ENCODE peak calls at places on chromosomes 3 and 15, in six cellular contexts. One of them, this sample, is unnamed.

GRCh38 chr3:153958635-153959320 is 162.4 kb upstream of the ARHGEF26 start:
- DNase-seq in SK-N-SH: peak; percentile 3
- DNase-seq in A549: no peak
- DNase-seq in HepG2: no peak
- DNase-seq in GM12878: no peak
- DNase-seq in WTC11: no peak
- DNase-seq in this sample: no peak

GRCh38 chr3:185549651-185550111 is 2.7 kb downstream of the LIPH start:
- DNase-seq in SK-N-SH: no peak
- DNase-seq in A549: no peak
- DNase-seq in HepG2: peak; percentile 25
- DNase-seq in GM12878: no peak
- DNase-seq in WTC11: no peak
- DNase-seq in this sample: peak; percentile 48

GRCh38 chr3:125143982-125144652 is 68.4 kb downstream of the SLC12A8 start:
- DNase-seq in SK-N-SH: peak; percentile 59
- DNase-seq in A549: no peak
- DNase-seq in HepG2: no peak
- DNase-seq in GM12878: no peak
- DNase-seq in WTC11: no peak
- DNase-seq in this sample: no peak

GRCh38 chr3:143135150-143135549 is 15.6 kb downstream of the CHST2 start:
- DNase-seq in SK-N-SH: peak; percentile 17
- DNase-seq in A549: peak; percentile 19
- DNase-seq in HepG2: no peak
- DNase-seq in GM12878: no peak
- DNase-seq in WTC11: no peak
- DNase-seq in this sample: peak; percentile 95

GRCh38 chr3:107068980-107069379 is 308.3 kb upstream of the CCDC54 start:
- DNase-seq in SK-N-SH: no peak
- DNase-seq in A549: no peak
- DNase-seq in HepG2: no peak
- DNase-seq in GM12878: no peak
- DNase-seq in WTC11: no peak
- DNase-seq in this sample: peak; percentile 83

GRCh38 chr15:79640206-79640605 is 208.1 kb downstream of the MINAR1 start:
- DNase-seq in SK-N-SH: no peak
- DNase-seq in A549: peak; percentile 66
- DNase-seq in HepG2: peak; percentile 7
- DNase-seq in GM12878: no peak
- DNase-seq in WTC11: no peak
- DNase-seq in this sample: peak; percentile 84

GRCh38 chr15:66842710-66843441 is 140.8 kb downstream of the SMAD6 start:
- DNase-seq in SK-N-SH: peak; percentile 83
- DNase-seq in A549: peak; percentile 81
- DNase-seq in HepG2: peak; percentile 37
- DNase-seq in GM12878: no peak
- DNase-seq in WTC11: peak; percentile 24
- DNase-seq in this sample: peak; percentile 59

GRCh38 chr3:172447611-172448579 is at the start of gene GHSR:
- DNase-seq in SK-N-SH: peak; percentile 62
- DNase-seq in A549: no peak
- DNase-seq in HepG2: no peak
- DNase-seq in GM12878: no peak
- DNase-seq in WTC11: peak; percentile 38
- DNase-seq in this sample: no peak

GRCh38 chr15:65921780-65922179 is 52.5 kb downstream of the RAB11A start:
- DNase-seq in SK-N-SH: no peak
- DNase-seq in A549: no peak
- DNase-seq in HepG2: no peak
- DNase-seq in GM12878: no peak
- DNase-seq in WTC11: no peak
- DNase-seq in this sample: no peak

GRCh38 chr3:133962879-133963278 is 66.8 kb downstream of the SLCO2A1 start:
- DNase-seq in SK-N-SH: no peak
- DNase-seq in A549: no peak
- DNase-seq in HepG2: no peak
- DNase-seq in GM12878: no peak
- DNase-seq in WTC11: no peak
- DNase-seq in this sample: peak; percentile 79

GRCh38 chr3:107142786-107143185 is 234.5 kb upstream of the CCDC54 start:
- DNase-seq in SK-N-SH: no peak
- DNase-seq in A549: no peak
- DNase-seq in HepG2: no peak
- DNase-seq in GM12878: no peak
- DNase-seq in WTC11: no peak
- DNase-seq in this sample: no peak

GRCh38 chr3:126548556-126549466 is 9.9 kb downstream of the C3orf22 start:
- DNase-seq in SK-N-SH: peak; percentile 27
- DNase-seq in A549: no peak
- DNase-seq in HepG2: no peak
- DNase-seq in GM12878: no peak
- DNase-seq in WTC11: peak; percentile 14
- DNase-seq in this sample: no peak

GRCh38 chr3:59578129-59578528 is 528.3 kb upstream of the CFAP20DC start:
- DNase-seq in SK-N-SH: no peak
- DNase-seq in A549: no peak
- DNase-seq in HepG2: no peak
- DNase-seq in GM12878: no peak
- DNase-seq in WTC11: no peak
- DNase-seq in this sample: no peak

GRCh38 chr3:59498995-59499394 is 449.2 kb upstream of the CFAP20DC start:
- DNase-seq in SK-N-SH: no peak
- DNase-seq in A549: no peak
- DNase-seq in HepG2: no peak
- DNase-seq in GM12878: no peak
- DNase-seq in WTC11: no peak
- DNase-seq in this sample: no peak

GRCh38 chr3:52694528-52695189 is 8.8 kb downstream of the GNL3 start:
- DNase-seq in SK-N-SH: no peak
- DNase-seq in A549: no peak
- DNase-seq in HepG2: no peak
- DNase-seq in GM12878: no peak
- DNase-seq in WTC11: no peak
- DNase-seq in this sample: no peak

GRCh38 chr3:19029837-19030835 is 118.2 kb upstream of the KCNH8 start:
- DNase-seq in SK-N-SH: peak; percentile 3
- DNase-seq in A549: no peak
- DNase-seq in HepG2: no peak
- DNase-seq in GM12878: no peak
- DNase-seq in WTC11: peak; percentile 21
- DNase-seq in this sample: no peak

GRCh38 chr3:34377961-34378360 is 579.5 kb downstream of the PDCD6IP start:
- DNase-seq in SK-N-SH: no peak
- DNase-seq in A549: no peak
- DNase-seq in HepG2: no peak
- DNase-seq in GM12878: no peak
- DNase-seq in WTC11: no peak
- DNase-seq in this sample: no peak

GRCh38 chr15:63019539-63020109 is 22.9 kb upstream of the TPM1 start:
- DNase-seq in SK-N-SH: no peak
- DNase-seq in A549: peak; percentile 76
- DNase-seq in HepG2: peak; percentile 50
- DNase-seq in GM12878: no peak
- DNase-seq in WTC11: peak; percentile 58
- DNase-seq in this sample: peak; percentile 95

GRCh38 chr15:39242345-39242744 is 338.5 kb upstream of the THBS1 start:
- DNase-seq in SK-N-SH: no peak
- DNase-seq in A549: no peak
- DNase-seq in HepG2: no peak
- DNase-seq in GM12878: no peak
- DNase-seq in WTC11: no peak
- DNase-seq in this sample: peak; percentile 47

GRCh38 chr3:171476532-171477102 is 16.4 kb upstream of the TNIK start:
- DNase-seq in SK-N-SH: no peak
- DNase-seq in A549: no peak
- DNase-seq in HepG2: no peak
- DNase-seq in GM12878: no peak
- DNase-seq in WTC11: no peak
- DNase-seq in this sample: no peak

GRCh38 chr3:21715662-21716061 is 35.3 kb downstream of the ZNF385D start:
- DNase-seq in SK-N-SH: no peak
- DNase-seq in A549: no peak
- DNase-seq in HepG2: no peak
- DNase-seq in GM12878: no peak
- DNase-seq in WTC11: no peak
- DNase-seq in this sample: no peak

GRCh38 chr3:185473290-185473815 is 25.5 kb downstream of the TMEM41A start:
- DNase-seq in SK-N-SH: no peak
- DNase-seq in A549: no peak
- DNase-seq in HepG2: no peak
- DNase-seq in GM12878: no peak
- DNase-seq in WTC11: no peak
- DNase-seq in this sample: peak; percentile 2

GRCh38 chr3:160374925-160375324 is 24.1 kb downstream of the IFT80 start:
- DNase-seq in SK-N-SH: no peak
- DNase-seq in A549: no peak
- DNase-seq in HepG2: no peak
- DNase-seq in GM12878: no peak
- DNase-seq in WTC11: no peak
- DNase-seq in this sample: no peak

GRCh38 chr3:146313411-146314111 is 62.7 kb upstream of the PLSCR4 start:
- DNase-seq in SK-N-SH: no peak
- DNase-seq in A549: no peak
- DNase-seq in HepG2: no peak
- DNase-seq in GM12878: no peak
- DNase-seq in WTC11: no peak
- DNase-seq in this sample: peak; percentile 90

GRCh38 chr3:186241910-186242821 is 119.9 kb downstream of the DGKG start:
- DNase-seq in SK-N-SH: peak; percentile 47
- DNase-seq in A549: peak; percentile 92
- DNase-seq in HepG2: peak; percentile 92
- DNase-seq in GM12878: no peak
- DNase-seq in WTC11: peak; percentile 83
- DNase-seq in this sample: peak; percentile 82

GRCh38 chr3:101879623-101880284 is 30.4 kb downstream of the NFKBIZ start:
- DNase-seq in SK-N-SH: no peak
- DNase-seq in A549: no peak
- DNase-seq in HepG2: no peak
- DNase-seq in GM12878: no peak
- DNase-seq in WTC11: no peak
- DNase-seq in this sample: no peak

GRCh38 chr3:150327678-150328667 is 80.1 kb upstream of the TSC22D2 start:
- DNase-seq in SK-N-SH: no peak
- DNase-seq in A549: no peak
- DNase-seq in HepG2: no peak
- DNase-seq in GM12878: no peak
- DNase-seq in WTC11: no peak
- DNase-seq in this sample: no peak

GRCh38 chr3:87270908-87271727 is 5.3 kb downstream of the POU1F1 start:
- DNase-seq in SK-N-SH: no peak
- DNase-seq in A549: no peak
- DNase-seq in HepG2: no peak
- DNase-seq in GM12878: no peak
- DNase-seq in WTC11: no peak
- DNase-seq in this sample: no peak
- TF ChIP-seq USF2 in SK-N-SH: no peak
- TF ChIP-seq USF2 in A549: no peak
- TF ChIP-seq USF2 in HepG2: no peak
- TF ChIP-seq USF2 in GM12878: no peak
- TF ChIP-seq USF2 in WTC11: no peak
- TF ChIP-seq USF2 in this sample: no peak

GRCh38 chr3:137714551-137714950 is 49.6 kb upstream of the SOX14 start:
- DNase-seq in SK-N-SH: no peak
- DNase-seq in A549: no peak
- DNase-seq in HepG2: no peak
- DNase-seq in GM12878: no peak
- DNase-seq in WTC11: no peak
- DNase-seq in this sample: no peak

DNA sequence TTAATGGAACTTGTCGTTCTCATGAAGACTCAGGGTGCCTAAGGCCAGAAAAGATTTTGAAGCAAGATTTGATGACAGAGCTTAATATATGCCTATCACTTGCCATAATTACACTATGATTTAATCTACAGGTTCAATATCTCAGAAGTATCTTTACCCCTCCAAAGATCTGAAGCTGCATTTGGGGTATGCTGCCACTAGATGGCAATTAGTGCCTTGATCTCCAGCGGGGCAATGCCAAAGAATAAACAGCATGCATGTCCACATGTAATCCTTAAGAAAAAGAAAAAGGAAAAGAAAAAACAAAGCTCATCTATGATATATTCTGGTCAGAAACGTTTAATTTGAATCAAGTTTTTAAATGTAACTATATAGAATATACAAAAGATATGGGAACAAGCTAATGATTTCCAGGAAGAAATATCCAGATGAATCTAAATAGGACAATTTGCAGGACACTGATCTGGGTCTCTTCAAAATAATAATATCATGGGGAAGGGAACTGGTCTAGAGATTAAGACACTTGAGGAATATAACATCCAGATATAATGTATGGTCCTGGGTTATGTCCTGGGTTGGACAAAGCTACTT is 55.0 kb upstream of the SOX14 start:
- DNase-seq in SK-N-SH: peak; percentile 26
- DNase-seq in A549: peak; percentile 6
- DNase-seq in HepG2: peak; percentile 3
- DNase-seq in GM12878: no peak
- DNase-seq in WTC11: peak; percentile 42
- DNase-seq in this sample: no peak
- TF ChIP-seq USF2 in SK-N-SH: no peak
- TF ChIP-seq USF2 in A549: no peak
- TF ChIP-seq USF2 in HepG2: no peak
- TF ChIP-seq USF2 in GM12878: no peak
- TF ChIP-seq USF2 in WTC11: no peak
- TF ChIP-seq USF2 in this sample: no peak

GRCh38 chr15:56817690-56818089 is 84.4 kb upstream of the ZNF280D start:
- DNase-seq in SK-N-SH: no peak
- DNase-seq in A549: no peak
- DNase-seq in HepG2: no peak
- DNase-seq in GM12878: no peak
- DNase-seq in WTC11: no peak
- DNase-seq in this sample: no peak

GRCh38 chr15:56824174-56824573 is 90.9 kb upstream of the ZNF280D start:
- DNase-seq in SK-N-SH: no peak
- DNase-seq in A549: no peak
- DNase-seq in HepG2: no peak
- DNase-seq in GM12878: no peak
- DNase-seq in WTC11: no peak
- DNase-seq in this sample: no peak

GRCh38 chr15:56817266-56817665 is 84.0 kb upstream of the ZNF280D start:
- DNase-seq in SK-N-SH: no peak
- DNase-seq in A549: no peak
- DNase-seq in HepG2: no peak
- DNase-seq in GM12878: no peak
- DNase-seq in WTC11: no peak
- DNase-seq in this sample: peak; percentile 65

GRCh38 chr15:56820333-56820732 is 87.0 kb upstream of the ZNF280D start:
- DNase-seq in SK-N-SH: no peak
- DNase-seq in A549: no peak
- DNase-seq in HepG2: no peak
- DNase-seq in GM12878: no peak
- DNase-seq in WTC11: no peak
- DNase-seq in this sample: no peak

GRCh38 chr15:56821721-56822425 is 88.6 kb upstream of the ZNF280D start:
- DNase-seq in SK-N-SH: peak; percentile 42
- DNase-seq in A549: peak; percentile 58
- DNase-seq in HepG2: peak; percentile 43
- DNase-seq in GM12878: no peak
- DNase-seq in WTC11: peak; percentile 64
- DNase-seq in this sample: peak; percentile 77
- TF ChIP-seq USF2 in SK-N-SH: no peak
- TF ChIP-seq USF2 in A549: no peak
- TF ChIP-seq USF2 in HepG2: no peak
- TF ChIP-seq USF2 in GM12878: no peak
- TF ChIP-seq USF2 in WTC11: no peak
- TF ChIP-seq USF2 in this sample: no peak

GRCh38 chr3:31934866-31935265 is 46.2 kb downstream of the OSBPL10 start:
- DNase-seq in SK-N-SH: no peak
- DNase-seq in A549: no peak
- DNase-seq in HepG2: no peak
- DNase-seq in GM12878: no peak
- DNase-seq in WTC11: no peak
- DNase-seq in this sample: no peak
- TF ChIP-seq USF2 in SK-N-SH: no peak
- TF ChIP-seq USF2 in A549: no peak
- TF ChIP-seq USF2 in HepG2: no peak
- TF ChIP-seq USF2 in GM12878: no peak
- TF ChIP-seq USF2 in WTC11: no peak
- TF ChIP-seq USF2 in this sample: no peak